ENCODE peak calls at places on chromosomes 1 and 21, in seven cellular contexts. Y is A549, D is HCT116, W is H1, V is endothelial cell of umbilical vein, R is HepG2, B is GM12878. T is an unnamed sample.

GRCh38 chr1:90074137-90074536 is 79.2 kb downstream of the ZNF326 start:
- DNase-seq in D (no peak), B (no peak), W (no peak), R (no peak), V (no peak), Y (no peak), T (no peak)

GRCh38 chr1:12587981-12588620 is 29.9 kb downstream of the DHRS3 start:
- DNase-seq in V (no peak), B (no peak), Y (peak), W (no peak), R (peak), D (no peak), T (no peak)

GRCh38 chr1:54357967-54358366 is 48.2 kb downstream of the SSBP3 start:
- DNase-seq in D (no peak), B (no peak), Y (no peak), R (no peak), V (no peak), W (no peak), T (no peak)

GRCh38 chr1:185645201-185645640 is 89.0 kb upstream of the HMCN1 start:
- DNase-seq in V (no peak), W (peak), Y (no peak), R (no peak), D (no peak), B (no peak), T (no peak)

GRCh38 chr1:119611701-119612113 is 36.4 kb downstream of the ZNF697 start:
- DNase-seq in Y (peak), V (peak), W (peak), B (no peak), R (peak), D (peak), T (peak)

GRCh38 chr1:31354266-31354665 is 18.6 kb downstream of the FABP3 start:
- DNase-seq in D (no peak), Y (no peak), B (no peak), W (no peak), R (no peak), V (no peak), T (no peak)

GRCh38 chr1:9201421-9202239 is 32.9 kb upstream of the H6PD start:
- DNase-seq in W (no peak), D (no peak), B (no peak), R (no peak), Y (no peak), V (peak), T (peak)

GRCh38 chr21:45546636-45547203 is 4.5 kb upstream of the SLC19A1 start:
- DNase-seq in V (no peak), Y (no peak), R (no peak), B (no peak), W (no peak), D (no peak), T (no peak)

GRCh38 chr1:109762821-109763645 is 690 bp downstream of the EPS8L3 start:
- DNase-seq in D (no peak), W (no peak), Y (no peak), V (peak), R (no peak), B (no peak), T (peak)

GRCh38 chr1:247331172-247331525 is 518 bp downstream of the ZNF496 start:
- DNase-seq in B (no peak), D (peak), V (peak), W (no peak), Y (peak), R (peak), T (peak)

GRCh38 chr1:65939187-65939586 is 146.5 kb downstream of the PDE4B start:
- DNase-seq in R (no peak), V (no peak), W (no peak), D (no peak), Y (no peak), B (no peak), T (peak)

GRCh38 chr1:159444507-159444906 is 5.0 kb downstream of the OR10J1 start:
- DNase-seq in V (no peak), R (no peak), D (no peak), Y (no peak), W (no peak), B (no peak), T (no peak)

GRCh38 chr1:11144563-11145256 is 44.4 kb upstream of the ANGPTL7 start:
- DNase-seq in B (no peak), W (no peak), V (no peak), Y (no peak), R (no peak), D (no peak), T (no peak)

GRCh38 chr21:39451332-39452206 is at the start of gene SH3BGR:
- DNase-seq in W (peak), B (no peak), V (no peak), Y (no peak), R (no peak), D (no peak), T (no peak)

GRCh38 chr1:185375583-185375982 is 58.5 kb upstream of the IVNS1ABP start:
- DNase-seq in D (no peak), W (no peak), R (no peak), Y (no peak), B (no peak), V (peak), T (peak)

GRCh38 chr21:26776320-26777021 is 68.7 kb downstream of the ADAMTS1 start:
- DNase-seq in B (no peak), D (no peak), V (no peak), Y (no peak), W (no peak), R (no peak), T (no peak)

GRCh38 chr1:39632491-39633417 is 6.7 kb downstream of the HEYL start:
- DNase-seq in Y (no peak), W (no peak), V (peak), D (no peak), B (no peak), R (no peak), T (no peak)

GRCh38 chr1:153849487-153850185 is 73.1 kb downstream of the GATAD2B start:
- DNase-seq in R (no peak), B (peak), D (no peak), Y (no peak), W (no peak), V (no peak), T (peak)

GRCh38 chr1:29247044-29247443 is 10.7 kb downstream of the PTPRU start:
- DNase-seq in R (no peak), Y (no peak), V (no peak), W (no peak), B (no peak), D (no peak), T (no peak)

GRCh38 chr1:110083453-110084225 is 13.2 kb upstream of the ALX3 start:
- DNase-seq in V (no peak), W (no peak), R (no peak), B (no peak), Y (no peak), D (no peak), T (no peak)

GRCh38 chr21:29449306-29449940 is 150.7 kb downstream of the BACH1 start:
- DNase-seq in B (no peak), Y (no peak), D (no peak), W (no peak), R (no peak), V (no peak), T (no peak)

GRCh38 chr1:79959635-79960034 is 953.1 kb upstream of the ADGRL4 start:
- DNase-seq in Y (no peak), W (no peak), V (no peak), B (no peak), D (no peak), R (no peak), T (no peak)

GRCh38 chr1:107963601-107964396 is 1.2 kb downstream of the VAV3 start:
- DNase-seq in Y (no peak), D (no peak), R (no peak), V (peak), W (no peak), B (peak), T (peak)

GRCh38 chr1:228376262-228376628 is 30.4 kb downstream of the TRIM11 start:
- DNase-seq in D (no peak), B (no peak), Y (peak), V (no peak), R (no peak), W (no peak), T (peak)

GRCh38 chr1:195141294-195141693 is 1466.9 kb downstream of the KCNT2 start:
- DNase-seq in R (no peak), B (no peak), D (peak), Y (peak), V (no peak), W (no peak), T (peak)

GRCh38 chr1:38685373-38685772 is 174.2 kb downstream of the RRAGC start:
- DNase-seq in B (no peak), R (no peak), W (no peak), Y (no peak), V (no peak), D (no peak), T (no peak)

GRCh38 chr1:77400781-77401180 is 119.0 kb downstream of the AK5 start:
- DNase-seq in W (no peak), Y (no peak), B (no peak), D (no peak), R (no peak), V (no peak), T (no peak)

GRCh38 chr1:234772345-234773147 is 162.6 kb upstream of the IRF2BP2 start:
- DNase-seq in Y (peak), B (peak), V (peak), D (peak), W (peak), R (peak), T (peak)

GRCh38 chr21:43187715-43188114 is 18.9 kb downstream of the CRYAA start:
- DNase-seq in Y (no peak), V (no peak), D (no peak), R (no peak), W (no peak), B (no peak), T (no peak)

GRCh38 chr1:15409400-15410222 is at the start of gene EFHD2:
- DNase-seq in B (no peak), Y (peak), V (peak), W (no peak), D (no peak), R (peak), T (peak)

GRCh38 chr21:42459583-42460215 is 36.3 kb downstream of the RSPH1 start:
- DNase-seq in B (no peak), V (no peak), Y (no peak), W (no peak), D (no peak), R (no peak), T (no peak)

GRCh38 chr21:21064353-21064752 is 66.1 kb downstream of the NCAM2 start:
- DNase-seq in D (no peak), B (no peak), Y (no peak), R (no peak), W (no peak), V (no peak), T (no peak)

GRCh38 chr1:27555700-27556424 is 48.1 kb downstream of the AHDC1 start:
- DNase-seq in Y (no peak), W (no peak), R (no peak), D (no peak), B (no peak), V (no peak), T (peak)

GRCh38 chr1:93880731-93881130 is 1.7 kb upstream of the DNTTIP2 start:
- DNase-seq in R (no peak), Y (no peak), W (no peak), V (no peak), D (no peak), B (no peak), T (no peak)

GRCh38 chr1:224720216-224720615 is 104.1 kb downstream of the CNIH3 start:
- DNase-seq in V (no peak), B (no peak), D (no peak), Y (no peak), W (no peak), R (no peak), T (no peak)

GRCh38 chr1:169044296-169044695 is 62.2 kb upstream of the ATP1B1 start:
- DNase-seq in Y (no peak), V (no peak), R (no peak), B (peak), W (no peak), D (no peak), T (peak)

GRCh38 chr1:17347769-17348592 is 24.0 kb upstream of the PADI6 start:
- DNase-seq in D (peak), V (no peak), R (no peak), Y (peak), W (no peak), B (no peak), T (no peak)

GRCh38 chr1:231828182-231828920 is 201.8 kb downstream of the DISC1 start:
- DNase-seq in D (peak), Y (peak), B (no peak), V (peak), W (no peak), R (peak), T (no peak)

GRCh38 chr1:113057006-113057405 is 16.0 kb upstream of the LRIG2 start:
- DNase-seq in R (no peak), Y (no peak), W (no peak), B (no peak), D (no peak), V (peak), T (no peak)

DNA sequence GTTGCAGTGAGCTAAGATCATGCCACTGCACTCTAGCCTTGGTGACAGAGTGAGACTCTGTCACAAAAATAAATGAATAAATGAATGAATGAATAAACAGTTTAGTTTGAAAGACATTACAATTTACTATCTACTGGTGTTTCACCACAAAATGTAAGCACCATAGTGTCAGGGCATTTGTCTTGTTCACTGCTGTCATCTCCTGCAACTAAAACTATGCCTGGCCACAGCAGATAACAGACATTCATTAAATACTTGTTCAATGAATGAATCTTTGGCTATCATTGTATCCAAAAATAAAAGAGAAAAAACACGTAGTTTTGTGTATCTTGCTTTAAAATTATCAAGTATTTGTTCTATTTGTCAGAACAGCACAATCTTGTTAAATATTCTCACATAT is 32.5 kb downstream of the SASS6 start:
- DNase-seq in V (no peak), D (no peak), W (no peak), Y (no peak), B (no peak), R (no peak), T (no peak)
- TF ChIP-seq MAX in V (no peak), D (no peak), W (no peak), Y (no peak), B (no peak), R (no peak), T (no peak)

DNA sequence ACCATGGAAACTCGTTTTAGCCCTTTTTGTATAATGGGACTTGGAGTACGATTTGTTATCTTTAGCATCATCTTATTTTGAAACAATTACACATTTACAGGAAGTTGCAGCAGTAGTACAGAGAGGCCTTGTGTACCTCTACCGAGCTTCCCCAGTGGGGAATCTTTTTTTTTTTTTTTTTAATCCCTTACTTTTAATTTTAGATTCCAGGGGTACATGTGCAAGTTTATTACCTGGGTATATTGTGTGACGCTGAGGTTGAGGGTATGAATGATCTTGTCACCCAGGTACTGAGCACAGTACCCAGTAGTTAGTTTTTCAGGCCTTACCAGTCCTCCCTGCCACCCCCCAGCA is 45.9 kb downstream of the HHAT start:
- DNase-seq in V (no peak), D (no peak), Y (no peak), B (no peak), W (no peak), R (no peak), T (peak)
- TF ChIP-seq CTCF in V (no peak), D (no peak), Y (no peak), B (no peak), W (no peak), R (no peak), T (no peak)

GRCh38 chr1:201170533-201171062 is 16.3 kb upstream of the TMEM9 start:
- DNase-seq in B (peak), D (peak), R (peak), W (peak), V (peak), Y (peak), T (peak)
- TF ChIP-seq POLR2A in B (no peak), D (peak), R (peak), W (no peak), V (no peak), Y (peak), T (no peak)

GRCh38 chr1:6612641-6613360 is 730 bp upstream of the PHF13 start:
- DNase-seq in D (no peak), R (peak), V (peak), Y (peak), B (no peak), W (no peak), T (no peak)
- TF ChIP-seq MAX in D (peak), R (no peak), V (no peak), Y (no peak), B (peak), W (no peak), T (no peak)

GRCh38 chr1:87787551-87787950 is 458.9 kb downstream of the LMO4 start:
- DNase-seq in B (no peak), Y (peak), V (no peak), R (peak), W (no peak), D (no peak), T (no peak)
- TF ChIP-seq CTCF in B (no peak), Y (no peak), V (no peak), R (peak), W (no peak), D (no peak), T (no peak)

GRCh38 chr1:58779837-58780585 is 3.8 kb downstream of the JUN start:
- DNase-seq in V (peak), R (peak), Y (peak), B (no peak), W (no peak), D (no peak), T (peak)

GRCh38 chr1:58780586-58781452 is 3.0 kb downstream of the JUN start:
- DNase-seq in D (no peak), R (no peak), Y (peak), W (no peak), V (peak), B (no peak), T (no peak)

GRCh38 chr1:58782308-58783089 is 1.3 kb downstream of the JUN start:
- DNase-seq in R (no peak), V (peak), W (no peak), B (no peak), Y (peak), D (no peak), T (peak)

GRCh38 chr1:58783090-58783992 is 506 bp downstream of the JUN start:
- DNase-seq in V (peak), Y (peak), W (no peak), R (no peak), B (no peak), D (no peak), T (peak)

DNA sequence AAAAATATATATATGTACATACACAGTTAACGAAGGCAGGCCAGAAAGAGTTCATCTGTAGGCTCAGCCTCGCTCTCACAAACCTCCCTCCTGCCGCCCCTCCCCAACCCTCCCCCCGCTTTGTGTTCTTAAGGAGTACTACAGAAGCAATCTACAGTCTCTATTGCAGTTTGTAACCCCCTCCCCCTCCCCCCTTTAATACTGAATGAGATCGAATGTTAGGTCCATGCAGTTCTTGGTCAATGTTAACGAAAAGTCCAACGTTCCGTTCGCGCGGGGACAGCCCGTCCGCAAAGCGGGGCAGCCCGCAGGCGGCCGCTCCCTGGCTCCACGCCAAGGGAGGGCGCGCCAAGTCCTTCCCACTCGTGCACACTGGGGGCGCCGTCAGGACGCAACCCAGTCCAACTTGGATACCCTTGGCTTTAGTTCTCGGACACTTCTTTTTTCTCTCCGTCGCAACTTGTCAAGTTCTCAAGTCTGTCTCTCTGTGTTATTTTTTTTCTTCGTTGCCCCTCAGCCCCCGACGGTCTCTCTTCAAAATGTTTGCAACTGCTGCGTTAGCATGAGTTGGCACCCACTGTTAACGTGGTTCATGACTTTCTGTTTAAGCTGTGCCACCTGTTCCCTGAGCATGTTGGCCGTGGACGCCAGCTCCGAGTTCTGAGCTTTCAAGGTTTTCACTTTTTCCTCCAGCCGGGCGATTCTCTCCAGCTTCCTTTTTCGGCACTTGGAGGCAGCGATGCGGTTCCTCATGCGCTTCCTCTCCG is 2.1 kb downstream of the JUN start:
- DNase-seq in W (no peak), B (no peak), R (no peak), Y (peak), V (peak), D (no peak), T (peak)
- TF ChIP-seq POLR2A in W (peak), B (no peak), R (no peak), Y (no peak), V (peak), D (no peak), T (no peak)

DNA sequence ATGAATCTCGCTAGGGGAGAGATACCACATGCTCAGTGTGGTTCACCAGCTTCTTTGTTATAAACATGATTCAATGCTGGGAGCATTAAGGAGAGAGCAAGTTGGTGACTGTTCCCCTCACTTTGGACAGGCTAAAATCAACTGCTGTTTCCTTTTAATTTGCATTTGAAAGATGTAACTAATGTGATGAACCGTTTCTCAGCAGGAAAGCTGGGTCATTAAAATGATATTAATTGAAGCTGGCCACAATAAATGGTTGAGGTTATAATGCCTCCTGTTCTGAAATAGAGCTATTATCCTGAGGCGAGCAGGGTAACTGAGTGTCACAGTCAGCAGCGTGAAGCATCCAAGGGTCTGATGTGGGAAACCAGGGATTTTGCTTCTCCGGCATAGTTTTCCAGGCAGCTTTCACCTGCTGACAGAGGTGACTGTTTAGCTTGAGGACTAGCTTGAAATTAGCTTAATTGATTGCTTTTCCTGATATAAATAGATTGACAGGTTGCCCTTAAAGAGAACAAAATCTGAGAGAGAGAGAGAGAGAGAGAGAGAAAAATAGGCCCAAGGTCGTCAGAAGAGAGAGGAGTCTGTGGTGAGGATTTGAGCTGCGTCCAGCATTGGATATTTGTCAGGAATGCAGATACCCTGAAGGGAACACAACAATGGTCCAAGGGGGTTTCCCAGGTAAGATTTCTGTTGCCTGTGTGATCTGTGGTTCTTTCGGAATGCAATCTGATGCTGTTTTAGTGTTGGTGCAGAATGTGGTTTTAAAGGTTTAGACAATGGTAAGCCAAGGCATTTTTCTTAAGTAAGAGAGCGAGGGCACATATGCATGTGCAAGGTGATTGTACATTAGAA is 209.7 kb downstream of the PATJ start:
- DNase-seq in B (no peak), W (no peak), V (no peak), Y (no peak), D (no peak), R (no peak), T (no peak)
- TF ChIP-seq MAX in B (no peak), W (no peak), V (no peak), Y (no peak), D (no peak), R (no peak), T (no peak)